ENCODE peak calls at places on chromosome 9, in five cellular contexts. One of them, this sample, is unnamed.

GRCh38 chr9:93597142-93597706 is 20.8 kb downstream of the PHF2 start:
- DNase-seq in WERI-Rb-1: no peak
- DNase-seq in aorta: peak
- DNase-seq in EL: no peak
- DNase-seq in lung: no peak
- DNase-seq in this sample: no peak

GRCh38 chr9:32431940-32432555 is 47.6 kb downstream of the ACO1 start:
- DNase-seq in WERI-Rb-1: peak
- DNase-seq in aorta: no peak
- DNase-seq in EL: peak
- DNase-seq in lung: no peak
- DNase-seq in this sample: peak

GRCh38 chr9:138053321-138053868 is 175.8 kb downstream of the CACNA1B start:
- DNase-seq in WERI-Rb-1: no peak
- DNase-seq in aorta: peak
- DNase-seq in EL: no peak
- DNase-seq in lung: no peak
- DNase-seq in this sample: no peak

GRCh38 chr9:89661956-89662717 is 57.3 kb downstream of the GADD45G start:
- DNase-seq in WERI-Rb-1: peak
- DNase-seq in aorta: peak
- DNase-seq in EL: peak
- DNase-seq in lung: peak
- DNase-seq in this sample: peak

GRCh38 chr9:135134253-135135028 is 47.0 kb downstream of the OLFM1 start:
- DNase-seq in WERI-Rb-1: peak
- DNase-seq in aorta: no peak
- DNase-seq in EL: no peak
- DNase-seq in lung: no peak
- DNase-seq in this sample: no peak

GRCh38 chr9:109264865-109265532 is 55.9 kb downstream of the EPB41L4B start:
- DNase-seq in WERI-Rb-1: no peak
- DNase-seq in aorta: no peak
- DNase-seq in EL: no peak
- DNase-seq in lung: no peak
- DNase-seq in this sample: no peak

GRCh38 chr9:3880851-3881250 is 355.1 kb upstream of the RFX3 start:
- DNase-seq in WERI-Rb-1: no peak
- DNase-seq in aorta: no peak
- DNase-seq in EL: peak
- DNase-seq in lung: no peak
- DNase-seq in this sample: peak

GRCh38 chr9:84169240-84169639 is 171.3 kb downstream of the SLC28A3 start:
- DNase-seq in WERI-Rb-1: no peak
- DNase-seq in aorta: no peak
- DNase-seq in EL: peak
- DNase-seq in lung: no peak
- DNase-seq in this sample: no peak

This sample was measured in AG08395.